ENCODE peak calls at places on chromosomes 12 and 14, in six cellular contexts. H, Z, Q, S, F and G are unnamed samples.

GRCh38 chr12:27284751-27285150 is 40.7 kb downstream of the STK38L start:
- DNase-seq in H (no peak), Z (no peak), Q (no peak), S (no peak), F (no peak), G (no peak)

GRCh38 chr14:95156765-95157194 is 549 bp downstream of the DICER1 start:
- DNase-seq in H (peak), Z (peak), Q (peak), S (no peak), F (no peak), G (no peak)

GRCh38 chr14:72682188-72682587 is 211.7 kb downstream of the DPF3 start:
- DNase-seq in H (no peak), Z (no peak), Q (no peak), S (no peak), F (no peak), G (no peak)

GRCh38 chr14:104913413-104913812 is 11.3 kb upstream of the PLD4 start:
- DNase-seq in H (no peak), Z (no peak), Q (no peak), S (no peak), F (no peak), G (peak)

GRCh38 chr12:77352941-77353340 is 287.6 kb upstream of the E2F7 start:
- DNase-seq in H (no peak), Z (no peak), Q (no peak), S (no peak), F (no peak), G (no peak)

GRCh38 chr14:103104389-103104653 is 9.8 kb downstream of the EXOC3L4 start:
- DNase-seq in H (no peak), Z (no peak), Q (no peak), S (no peak), F (no peak), G (no peak)

GRCh38 chr14:95523051-95523817 is 6.8 kb upstream of the SYNE3 start:
- DNase-seq in H (no peak), Z (peak), Q (peak), S (no peak), F (no peak), G (no peak)

GRCh38 chr14:65103150-65103760 is 938 bp upstream of the MAX start:
- DNase-seq in H (peak), Z (no peak), Q (no peak), S (no peak), F (no peak), G (no peak)

GRCh38 chr12:75854681-75855309 is 176.8 kb downstream of the PHLDA1 start:
- DNase-seq in H (no peak), Z (no peak), Q (no peak), S (no peak), F (no peak), G (no peak)

GRCh38 chr14:69606258-69606657 is 5.1 kb upstream of the SUSD6 start:
- DNase-seq in H (no peak), Z (no peak), Q (no peak), S (no peak), F (no peak), G (no peak)

GRCh38 chr12:122981587-122982493 is 1.4 kb downstream of the ARL6IP4 start:
- DNase-seq in H (no peak), Z (no peak), Q (no peak), S (no peak), F (no peak), G (no peak)

GRCh38 chr12:67661311-67662011 is 12.9 kb downstream of the DYRK2 start:
- DNase-seq in H (no peak), Z (no peak), Q (no peak), S (no peak), F (no peak), G (no peak)

GRCh38 chr12:121142171-121142950 is 9.7 kb downstream of the P2RX7 start:
- DNase-seq in H (no peak), Z (no peak), Q (no peak), S (no peak), F (no peak), G (no peak)

GRCh38 chr14:31229638-31230229 is 22.1 kb upstream of the HECTD1 start:
- DNase-seq in H (peak), Z (no peak), Q (no peak), S (peak), F (no peak), G (peak)

GRCh38 chr12:12214201-12214600 is 52.6 kb downstream of the LRP6 start:
- DNase-seq in H (no peak), Z (no peak), Q (no peak), S (no peak), F (no peak), G (no peak)

GRCh38 chr12:31647106-31647505 is 12.4 kb upstream of the ETFBKMT start:
- DNase-seq in H (no peak), Z (no peak), Q (no peak), S (no peak), F (no peak), G (no peak)

GRCh38 chr14:34013714-34014055 is 62.8 kb upstream of the EGLN3 start:
- DNase-seq in H (no peak), Z (no peak), Q (no peak), S (no peak), F (no peak), G (peak)

GRCh38 chr14:53850714-53851296 is 105.8 kb downstream of the BMP4 start:
- DNase-seq in H (no peak), Z (no peak), Q (no peak), S (no peak), F (no peak), G (no peak)

GRCh38 chr14:89797148-89797547 is 157.4 kb downstream of the EFCAB11 start:
- DNase-seq in H (no peak), Z (no peak), Q (no peak), S (no peak), F (no peak), G (no peak)

GRCh38 chr14:68895304-68895703 is 83.8 kb downstream of the ACTN1 start:
- DNase-seq in H (no peak), Z (no peak), Q (no peak), S (no peak), F (no peak), G (no peak)

GRCh38 chr12:120317258-120318105 is 10.1 kb downstream of the PLA2G1B start:
- DNase-seq in H (peak), Z (peak), Q (peak), S (peak), F (peak), G (peak)

GRCh38 chr12:109492371-109492770 is 14.9 kb downstream of the UBE3B start:
- DNase-seq in H (no peak), Z (no peak), Q (no peak), S (no peak), F (no peak), G (peak)

GRCh38 chr14:32728957-32729356 is 209.7 kb upstream of the NPAS3 start:
- DNase-seq in H (no peak), Z (no peak), Q (no peak), S (no peak), F (no peak), G (no peak)

GRCh38 chr14:68522510-68523325 is 270.1 kb downstream of the ZFP36L1 start:
- DNase-seq in H (no peak), Z (no peak), Q (no peak), S (no peak), F (no peak), G (no peak)

GRCh38 chr12:59115995-59116394 is 195.7 kb upstream of the LRIG3 start:
- DNase-seq in H (no peak), Z (no peak), Q (no peak), S (no peak), F (no peak), G (no peak)

GRCh38 chr12:120231316-120232011 is 30.6 kb upstream of the RPLP0 start:
- DNase-seq in H (peak), Z (peak), Q (peak), S (no peak), F (no peak), G (peak)

GRCh38 chr12:4742421-4742970 is 22.3 kb downstream of the GALNT8 start:
- DNase-seq in H (no peak), Z (no peak), Q (no peak), S (no peak), F (no peak), G (no peak)

GRCh38 chr14:102210421-102211042 is 70.8 kb downstream of the WDR20 start:
- DNase-seq in H (no peak), Z (no peak), Q (no peak), S (no peak), F (no peak), G (no peak)

GRCh38 chr14:105528859-105529505 is 2.6 kb downstream of the TMEM121 start:
- DNase-seq in H (no peak), Z (peak), Q (peak), S (no peak), F (no peak), G (no peak)

GRCh38 chr12:131249291-131250027 is 295.8 kb downstream of the ADGRD1 start:
- DNase-seq in H (no peak), Z (no peak), Q (no peak), S (no peak), F (no peak), G (no peak)

GRCh38 chr12:3363608-3364007 is 127.4 kb upstream of the PRMT8 start:
- DNase-seq in H (no peak), Z (no peak), Q (no peak), S (no peak), F (no peak), G (peak)

GRCh38 chr12:6539276-6540134 is 5.2 kb downstream of the GAPDH start:
- DNase-seq in H (no peak), Z (no peak), Q (peak), S (no peak), F (no peak), G (no peak)

GRCh38 chr14:39033371-39033770 is 69.7 kb downstream of the SEC23A start:
- DNase-seq in H (no peak), Z (no peak), Q (no peak), S (no peak), F (no peak), G (no peak)